ENCODE peak calls at places on chromosomes 13 and 19, in nine cellular contexts. I is pancreas; W is A549; P is NCI-H345; K is stimulated activated CD8-positive, alpha-beta memory T cell treated with anti-CD3 and anti-CD28 coated beads, Interleukin-4, amount 100 ng/mL, for 1 hour; V is WERI-Rb-1; D is brain microvascular endothelial cell; O is NCI-H2171; Y is left ventricle myocardium superior. Q is an unnamed sample.

GRCh38 chr13:97254809-97255208 is 32.7 kb downstream of the MBNL2 start:
- DNase-seq in I (no peak), W (peak), P (no peak), K (no peak), V (no peak), D (no peak), O (peak), Y (no peak), Q (no peak)

GRCh38 chr19:29577662-29577963 is 28.5 kb upstream of the POP4 start:
- DNase-seq in I (no peak), W (no peak), P (no peak), K (no peak), V (no peak), D (no peak), O (no peak), Y (no peak), Q (no peak)

GRCh38 chr13:43874512-43875092 is 4.9 kb downstream of the CCDC122 start:
- DNase-seq in I (no peak), W (no peak), P (no peak), K (no peak), V (no peak), D (no peak), O (no peak), Y (no peak), Q (no peak)

GRCh38 chr13:73870970-73871935 is 263.0 kb downstream of the KLF12 start:
- DNase-seq in I (no peak), W (no peak), P (no peak), K (no peak), V (no peak), D (peak), O (no peak), Y (peak), Q (no peak)

GRCh38 chr19:45952691-45953505 is 20.8 kb downstream of the NOVA2 start:
- DNase-seq in I (peak), W (peak), P (no peak), K (peak), V (peak), D (peak), O (peak), Y (peak), Q (peak)

GRCh38 chr19:11324079-11324661 is 15.3 kb downstream of the RAB3D start:
- DNase-seq in I (peak), W (peak), P (no peak), K (no peak), V (no peak), D (peak), O (peak), Y (peak), Q (peak)

GRCh38 chr13:78875792-78876580 is 217.0 kb upstream of the OBI1 start:
- DNase-seq in I (no peak), W (no peak), P (no peak), K (no peak), V (no peak), D (no peak), O (no peak), Y (no peak), Q (peak)

GRCh38 chr19:296476-297225 is 5.4 kb upstream of the PLPP2 start:
- DNase-seq in I (no peak), W (no peak), P (no peak), K (no peak), V (no peak), D (no peak), O (no peak), Y (peak), Q (peak)

GRCh38 chr13:93364166-93364565 is 137.6 kb downstream of the GPC6 start:
- DNase-seq in I (no peak), W (no peak), P (no peak), K (no peak), V (no peak), D (peak), O (no peak), Y (no peak), Q (no peak)

GRCh38 chr19:1767464-1767933 is 14.2 kb downstream of the ONECUT3 start:
- DNase-seq in I (peak), W (no peak), P (no peak), K (peak), V (peak), D (no peak), O (no peak), Y (peak), Q (no peak)

GRCh38 chr19:15138427-15138826 is 31.2 kb downstream of the SYDE1 start:
- DNase-seq in I (no peak), W (no peak), P (no peak), K (no peak), V (no peak), D (no peak), O (no peak), Y (no peak), Q (no peak)

GRCh38 chr19:10505583-10506229 is 2.5 kb upstream of the KEAP1 start:
- DNase-seq in I (peak), W (peak), P (peak), K (peak), V (peak), D (peak), O (no peak), Y (peak), Q (peak)

GRCh38 chr13:73702419-73703071 is 431.7 kb downstream of the KLF12 start:
- DNase-seq in I (no peak), W (no peak), P (no peak), K (peak), V (no peak), D (no peak), O (no peak), Y (no peak), Q (no peak)

GRCh38 chr19:49758292-49758691 is 4.8 kb downstream of the TSKS start:
- DNase-seq in I (no peak), W (no peak), P (no peak), K (no peak), V (no peak), D (peak), O (no peak), Y (no peak), Q (no peak)

GRCh38 chr13:26266311-26266710 is 12.4 kb downstream of the CDK8 start:
- DNase-seq in I (no peak), W (no peak), P (no peak), K (no peak), V (no peak), D (no peak), O (no peak), Y (no peak), Q (no peak)

Q was measured in right lobe of liver.